ENCODE peak calls at places on chromosomes 5 and 9, in four cellular contexts. One of them, this sample, is unnamed. For H3K36me3, the result is how much of the 10 kb centered on the place peaks cover.

GRCh38 chr5:150458819-150459557 is 9.4 kb upstream of the RPS14 start:
- DNase-seq in ovary: peak
- DNase-seq in CD4-positive, CD25-positive, alpha-beta regulatory T cell: peak
- DNase-seq in aorta: peak
- DNase-seq in this sample: peak

GRCh38 chr9:129751841-129752801 is 721 bp downstream of the PTGES start:
- DNase-seq in CD4-positive, CD25-positive, alpha-beta regulatory T cell: no peak
- DNase-seq in ovary: no peak
- DNase-seq in aorta: no peak
- DNase-seq in this sample: no peak

GRCh38 chr9:127502706-127503378 is 51.5 kb downstream of the LRSAM1 start:
- DNase-seq in ovary: no peak
- DNase-seq in CD4-positive, CD25-positive, alpha-beta regulatory T cell: no peak
- DNase-seq in aorta: no peak
- DNase-seq in this sample: no peak

GRCh38 chr5:68071731-68072130 is 143.8 kb upstream of the PIK3R1 start:
- DNase-seq in CD4-positive, CD25-positive, alpha-beta regulatory T cell: no peak
- DNase-seq in aorta: no peak
- DNase-seq in ovary: no peak
- DNase-seq in this sample: no peak

GRCh38 chr5:123285122-123286011 is 137.8 kb downstream of the CEP120 start:
- DNase-seq in ovary: peak
- DNase-seq in aorta: peak
- DNase-seq in CD4-positive, CD25-positive, alpha-beta regulatory T cell: no peak
- DNase-seq in this sample: no peak

GRCh38 chr5:3542158-3542557 is 53.5 kb upstream of the IRX1 start:
- DNase-seq in ovary: no peak
- DNase-seq in CD4-positive, CD25-positive, alpha-beta regulatory T cell: no peak
- DNase-seq in aorta: no peak
- DNase-seq in this sample: no peak

GRCh38 chr9:98192503-98193335 is at the start of gene CORO2A:
- DNase-seq in ovary: peak
- DNase-seq in aorta: peak
- DNase-seq in CD4-positive, CD25-positive, alpha-beta regulatory T cell: peak
- DNase-seq in this sample: no peak

GRCh38 chr9:19940808-19941207 is 152.0 kb upstream of the SLC24A2 start:
- DNase-seq in CD4-positive, CD25-positive, alpha-beta regulatory T cell: no peak
- DNase-seq in ovary: no peak
- DNase-seq in aorta: no peak
- DNase-seq in this sample: no peak

GRCh38 chr5:72271696-72272095 is 48.3 kb downstream of the MRPS27 start:
- DNase-seq in CD4-positive, CD25-positive, alpha-beta regulatory T cell: no peak
- DNase-seq in aorta: no peak
- DNase-seq in ovary: no peak
- DNase-seq in this sample: no peak

GRCh38 chr5:96567188-96567587 is 95.0 kb upstream of the CAST start:
- DNase-seq in ovary: no peak
- DNase-seq in aorta: no peak
- DNase-seq in CD4-positive, CD25-positive, alpha-beta regulatory T cell: no peak
- DNase-seq in this sample: no peak

GRCh38 chr5:92401492-92401891 is 1018.4 kb upstream of the ARRDC3 start:
- DNase-seq in aorta: no peak
- DNase-seq in CD4-positive, CD25-positive, alpha-beta regulatory T cell: no peak
- DNase-seq in ovary: no peak
- DNase-seq in this sample: no peak

GRCh38 chr9:135260776-135261175 is 173.3 kb downstream of the OLFM1 start:
- DNase-seq in ovary: no peak
- DNase-seq in CD4-positive, CD25-positive, alpha-beta regulatory T cell: no peak
- DNase-seq in aorta: no peak
- DNase-seq in this sample: no peak

GRCh38 chr5:127442085-127442484 is 75.4 kb upstream of the PRRC1 start:
- DNase-seq in CD4-positive, CD25-positive, alpha-beta regulatory T cell: no peak
- DNase-seq in ovary: no peak
- DNase-seq in aorta: no peak
- DNase-seq in this sample: no peak

GRCh38 chr5:61257421-61257820 is 74.6 kb upstream of the ZSWIM6 start:
- DNase-seq in ovary: no peak
- DNase-seq in CD4-positive, CD25-positive, alpha-beta regulatory T cell: no peak
- DNase-seq in aorta: no peak
- DNase-seq in this sample: no peak

GRCh38 chr5:120463991-120464626 is at the start of gene PRR16:
- DNase-seq in CD4-positive, CD25-positive, alpha-beta regulatory T cell: no peak
- DNase-seq in ovary: peak
- DNase-seq in aorta: peak
- DNase-seq in this sample: no peak

GRCh38 chr5:138258704-138259285 is 15.6 kb downstream of the GFRA3 start:
- DNase-seq in ovary: no peak
- DNase-seq in CD4-positive, CD25-positive, alpha-beta regulatory T cell: no peak
- DNase-seq in aorta: no peak
- DNase-seq in this sample: no peak

GRCh38 chr5:148956632-148957385 is 106.1 kb downstream of the SH3TC2 start:
- DNase-seq in aorta: no peak
- DNase-seq in CD4-positive, CD25-positive, alpha-beta regulatory T cell: no peak
- DNase-seq in ovary: no peak
- DNase-seq in this sample: no peak

GRCh38 chr9:123440256-123440655 is 84.3 kb downstream of the CRB2 start:
- DNase-seq in aorta: no peak
- DNase-seq in ovary: no peak
- DNase-seq in CD4-positive, CD25-positive, alpha-beta regulatory T cell: no peak
- DNase-seq in this sample: no peak

GRCh38 chr9:123437201-123437600 is 81.2 kb downstream of the CRB2 start:
- DNase-seq in CD4-positive, CD25-positive, alpha-beta regulatory T cell: no peak
- DNase-seq in ovary: no peak
- DNase-seq in aorta: no peak
- DNase-seq in this sample: no peak

GRCh38 chr9:123441769-123442168 is 85.8 kb downstream of the CRB2 start:
- DNase-seq in ovary: no peak
- DNase-seq in aorta: no peak
- DNase-seq in CD4-positive, CD25-positive, alpha-beta regulatory T cell: no peak
- DNase-seq in this sample: no peak

GRCh38 chr9:123438321-123438720 is 82.3 kb downstream of the CRB2 start:
- DNase-seq in aorta: no peak
- DNase-seq in ovary: no peak
- DNase-seq in CD4-positive, CD25-positive, alpha-beta regulatory T cell: no peak
- DNase-seq in this sample: no peak

DNA sequence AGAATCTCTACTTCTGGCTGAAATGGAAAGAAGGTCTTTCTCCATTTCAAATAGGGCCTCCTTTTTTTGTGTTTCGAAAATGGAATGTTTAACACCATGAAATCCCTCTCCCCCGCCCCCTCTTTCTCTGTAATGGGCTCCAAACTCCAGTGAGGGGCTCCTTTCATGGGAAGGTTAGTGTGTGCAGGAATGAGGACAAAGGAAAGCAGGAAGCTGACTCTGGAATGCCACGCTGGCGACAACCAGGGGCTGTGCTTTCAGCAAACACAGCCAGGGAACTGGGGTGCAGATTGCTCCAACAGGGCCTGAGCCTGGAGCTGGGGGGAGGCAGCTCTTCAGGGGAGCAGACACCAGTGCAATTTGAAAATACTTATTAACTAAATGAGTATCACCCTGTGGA is 82.8 kb downstream of the CRB2 start:
- DNase-seq in CD4-positive, CD25-positive, alpha-beta regulatory T cell: no peak
- DNase-seq in aorta: no peak
- DNase-seq in ovary: no peak
- DNase-seq in this sample: no peak
- H3K36me3 ChIP-seq in CD4-positive, CD25-positive, alpha-beta regulatory T cell: under half
- H3K36me3 ChIP-seq in aorta: under half
- H3K36me3 ChIP-seq in ovary: under half
- H3K36me3 ChIP-seq in this sample: under half

GRCh38 chr5:143446535-143447226 is 43.2 kb upstream of the NR3C1 start:
- DNase-seq in ovary: no peak
- DNase-seq in aorta: no peak
- DNase-seq in CD4-positive, CD25-positive, alpha-beta regulatory T cell: no peak
- DNase-seq in this sample: no peak

GRCh38 chr5:143445726-143446125 is 42.2 kb upstream of the NR3C1 start:
- DNase-seq in aorta: no peak
- DNase-seq in ovary: no peak
- DNase-seq in CD4-positive, CD25-positive, alpha-beta regulatory T cell: no peak
- DNase-seq in this sample: no peak

GRCh38 chr5:143449772-143450171 is 46.3 kb upstream of the NR3C1 start:
- DNase-seq in ovary: no peak
- DNase-seq in aorta: no peak
- DNase-seq in CD4-positive, CD25-positive, alpha-beta regulatory T cell: no peak
- DNase-seq in this sample: no peak

GRCh38 chr5:143448518-143448917 is 45.0 kb upstream of the NR3C1 start:
- DNase-seq in aorta: no peak
- DNase-seq in ovary: no peak
- DNase-seq in CD4-positive, CD25-positive, alpha-beta regulatory T cell: no peak
- DNase-seq in this sample: no peak

GRCh38 chr5:143447983-143448382 is 44.5 kb upstream of the NR3C1 start:
- DNase-seq in CD4-positive, CD25-positive, alpha-beta regulatory T cell: no peak
- DNase-seq in aorta: no peak
- DNase-seq in ovary: no peak
- DNase-seq in this sample: no peak
- H3K27ac ChIP-seq in CD4-positive, CD25-positive, alpha-beta regulatory T cell: no peak
- H3K27ac ChIP-seq in aorta: no peak
- H3K27ac ChIP-seq in ovary: no peak
- H3K27ac ChIP-seq in this sample: no peak

DNA sequence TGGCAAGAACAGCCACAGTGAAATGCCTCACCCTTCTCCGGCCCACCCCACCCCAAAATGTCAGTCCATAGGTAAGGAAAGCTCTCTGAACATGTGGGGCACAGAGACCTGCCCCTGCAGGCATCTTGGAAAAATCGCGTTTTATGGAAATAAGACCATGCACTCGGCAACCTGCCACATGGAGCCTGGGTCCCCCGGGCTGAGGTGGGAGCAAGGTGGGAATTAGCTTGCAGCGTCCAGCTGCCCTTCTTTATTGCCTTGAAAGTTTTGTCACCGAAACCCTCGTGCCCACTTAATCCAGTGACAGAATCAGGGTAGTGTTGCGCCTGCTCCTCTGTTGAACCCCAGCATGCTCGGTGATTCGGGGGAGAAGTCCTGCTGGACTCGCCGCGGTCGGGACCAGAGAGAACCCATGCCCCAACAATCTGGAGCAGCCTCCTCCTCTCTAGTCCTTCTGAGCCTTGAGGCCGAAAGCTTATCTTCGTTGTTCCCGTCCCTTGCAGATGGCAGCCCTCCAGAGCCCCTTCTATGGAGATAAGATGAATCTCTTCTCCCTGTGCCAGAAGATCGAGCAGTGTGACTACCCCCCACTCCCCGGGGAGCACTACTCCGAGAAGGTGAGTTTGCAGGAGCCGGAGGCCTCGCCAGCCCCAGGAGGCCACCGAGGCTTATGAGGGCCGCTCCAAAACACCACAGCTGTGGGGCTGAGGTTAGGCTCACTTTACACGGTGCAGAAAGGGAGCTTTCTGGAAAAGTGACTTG is 67.9 kb downstream of the PSMB7 start:
- DNase-seq in ovary: no peak
- DNase-seq in CD4-positive, CD25-positive, alpha-beta regulatory T cell: no peak
- DNase-seq in aorta: peak
- DNase-seq in this sample: no peak
- H3K36me3 ChIP-seq in ovary: under half
- H3K36me3 ChIP-seq in CD4-positive, CD25-positive, alpha-beta regulatory T cell: under half
- H3K36me3 ChIP-seq in aorta: under half
- H3K36me3 ChIP-seq in this sample: under half

GRCh38 chr5:178429156-178429468 is 161.1 kb downstream of the COL23A1 start:
- DNase-seq in ovary: no peak
- DNase-seq in aorta: no peak
- DNase-seq in CD4-positive, CD25-positive, alpha-beta regulatory T cell: no peak
- DNase-seq in this sample: peak

GRCh38 chr5:178431063-178431776 is 159.0 kb downstream of the COL23A1 start:
- DNase-seq in CD4-positive, CD25-positive, alpha-beta regulatory T cell: no peak
- DNase-seq in aorta: peak
- DNase-seq in ovary: no peak
- DNase-seq in this sample: peak

GRCh38 chr5:178429541-178430186 is 160.5 kb downstream of the COL23A1 start:
- DNase-seq in ovary: no peak
- DNase-seq in CD4-positive, CD25-positive, alpha-beta regulatory T cell: no peak
- DNase-seq in aorta: no peak
- DNase-seq in this sample: peak

GRCh38 chr5:178431777-178432155 is 158.4 kb downstream of the COL23A1 start:
- DNase-seq in ovary: no peak
- DNase-seq in aorta: no peak
- DNase-seq in CD4-positive, CD25-positive, alpha-beta regulatory T cell: no peak
- DNase-seq in this sample: no peak

DNA sequence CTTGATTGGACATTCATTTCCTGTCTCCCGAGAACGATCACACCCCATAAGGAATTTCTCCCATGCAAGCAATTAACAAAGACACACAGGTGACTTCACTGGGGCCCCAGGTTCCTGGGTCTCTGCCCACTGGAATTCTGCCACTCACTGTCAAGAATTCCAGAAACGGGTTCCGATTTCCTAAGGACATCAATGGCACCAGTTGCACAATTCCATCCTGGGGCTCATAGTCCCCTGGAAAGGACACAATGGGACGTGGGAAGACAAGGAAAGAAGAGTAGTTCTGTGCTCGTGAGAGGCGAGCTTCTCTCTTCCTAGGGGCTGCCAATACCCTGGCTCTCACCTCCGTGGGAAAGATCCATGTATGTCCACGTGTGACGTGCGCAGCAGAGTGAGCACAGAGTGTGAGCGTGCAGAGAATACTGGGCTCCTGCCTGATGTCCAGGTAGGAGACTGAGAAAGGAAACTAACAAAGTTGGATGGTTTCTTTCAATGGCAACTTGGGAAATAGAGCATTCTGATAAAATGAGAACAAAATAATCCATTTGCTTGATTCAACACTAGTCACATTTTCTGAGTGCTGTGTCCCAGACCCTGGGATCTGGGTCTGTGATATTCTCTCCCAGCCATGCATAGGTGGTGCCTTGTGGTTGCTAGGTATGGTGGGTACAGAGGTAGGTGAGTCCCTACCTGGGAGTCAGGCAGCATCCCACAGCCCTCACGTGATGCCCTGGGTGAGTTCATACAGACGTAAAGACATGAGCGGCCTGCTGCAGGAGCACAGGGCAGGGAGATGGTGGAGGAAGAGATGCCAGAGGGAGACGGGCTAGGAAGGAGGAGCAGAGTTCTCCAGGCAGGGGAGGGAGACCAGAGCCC is 159.8 kb downstream of the COL23A1 start:
- DNase-seq in ovary: no peak
- DNase-seq in aorta: peak
- DNase-seq in CD4-positive, CD25-positive, alpha-beta regulatory T cell: no peak
- DNase-seq in this sample: peak
- H3K27ac ChIP-seq in ovary: no peak
- H3K27ac ChIP-seq in aorta: no peak
- H3K27ac ChIP-seq in CD4-positive, CD25-positive, alpha-beta regulatory T cell: no peak
- H3K27ac ChIP-seq in this sample: no peak

DNA sequence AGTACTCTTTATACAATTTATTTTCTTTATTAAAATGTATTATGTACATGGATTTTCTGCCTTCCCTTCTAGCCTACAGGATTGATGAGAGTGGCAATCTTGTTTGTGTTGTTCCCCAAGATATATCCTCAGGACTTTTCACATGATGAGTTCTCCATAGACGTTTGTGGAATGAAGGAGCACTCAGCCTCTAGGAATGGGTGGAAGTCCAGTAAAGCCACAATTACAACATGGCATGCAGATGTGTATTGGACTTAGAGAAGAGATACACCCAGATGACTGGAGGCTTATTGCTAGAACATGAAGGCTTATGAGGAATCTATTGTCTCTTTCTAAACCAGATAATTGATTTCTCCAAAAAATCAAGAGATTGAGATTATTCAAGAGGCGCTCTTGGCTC is 8.2 kb upstream of the DOCK2 start:
- DNase-seq in CD4-positive, CD25-positive, alpha-beta regulatory T cell: no peak
- DNase-seq in aorta: no peak
- DNase-seq in ovary: no peak
- DNase-seq in this sample: no peak
- H3K36me3 ChIP-seq in CD4-positive, CD25-positive, alpha-beta regulatory T cell: under half
- H3K36me3 ChIP-seq in aorta: under half
- H3K36me3 ChIP-seq in ovary: under half
- H3K36me3 ChIP-seq in this sample: under half

GRCh38 chr5:136034976-136035375 is 6.2 kb downstream of the TGFBI start:
- DNase-seq in CD4-positive, CD25-positive, alpha-beta regulatory T cell: no peak
- DNase-seq in aorta: peak
- DNase-seq in ovary: no peak
- DNase-seq in this sample: no peak
- H3K27ac ChIP-seq in CD4-positive, CD25-positive, alpha-beta regulatory T cell: no peak
- H3K27ac ChIP-seq in aorta: no peak
- H3K27ac ChIP-seq in ovary: no peak
- H3K27ac ChIP-seq in this sample: peak